ENCODE peak calls at places on chromosomes 4 and X, in seven cellular contexts. V, E, L, Z, A, I and P are unnamed samples.

GRCh38 chr4:53376900-53377299 is 541 bp upstream of the FIP1L1 start:
- DNase-seq in A (no peak), Z (no peak), I (no peak), L (no peak), E (no peak), V (no peak), P (no peak)

GRCh38 chrX:121504148-121504547 is 456.7 kb downstream of the GLUD2 start:
- DNase-seq in V (no peak), L (no peak), Z (no peak), E (no peak), A (no peak), I (peak; percentile 55), P (no peak)

GRCh38 chr4:92334716-92335350 is 31.1 kb downstream of the GRID2 start:
- DNase-seq in A (no peak), E (no peak), Z (no peak), V (no peak), L (no peak), I (no peak), P (peak; percentile 47)

GRCh38 chr4:88162636-88163035 is 4.2 kb upstream of the ABCG2 start:
- DNase-seq in Z (no peak), V (no peak), A (no peak), E (no peak), L (no peak), I (no peak), P (no peak)

GRCh38 chr4:3873446-3874415 is 107.5 kb downstream of the ADRA2C start:
- DNase-seq in V (no peak), L (no peak), Z (no peak), I (peak; percentile 60), A (no peak), E (no peak), P (no peak)

GRCh38 chr4:15990570-15991285 is 27.8 kb upstream of the FGFBP2 start:
- DNase-seq in L (no peak), I (no peak), Z (no peak), V (no peak), E (no peak), A (no peak), P (no peak)

GRCh38 chrX:140971385-140971784 is 31.0 kb upstream of the SPANXB1 start:
- DNase-seq in E (no peak), Z (no peak), I (no peak), V (no peak), A (no peak), L (no peak), P (no peak)

GRCh38 chrX:13845721-13846378 is 29.0 kb upstream of the GPM6B start:
- DNase-seq in A (no peak), I (no peak), Z (no peak), V (no peak), E (no peak), L (no peak), P (no peak)

GRCh38 chr4:169226565-169226964 is 44.2 kb downstream of the SH3RF1 start:
- DNase-seq in V (no peak), A (no peak), E (no peak), Z (no peak), I (no peak), L (no peak), P (no peak)

GRCh38 chrX:30261012-30261411 is 14.1 kb downstream of the MAGEB1 start:
- DNase-seq in I (no peak), E (no peak), V (no peak), L (no peak), Z (no peak), A (no peak), P (no peak)

GRCh38 chr4:96035727-96036126 is 195.8 kb downstream of the PDHA2 start:
- DNase-seq in Z (no peak), L (no peak), A (no peak), V (no peak), I (peak; percentile 55), E (no peak), P (peak; percentile 79)

GRCh38 chrX:119880552-119881437 is 9.2 kb downstream of the NDUFA1 start:
- DNase-seq in V (peak; percentile 23), Z (peak; percentile 49), A (peak; percentile 46), E (peak; percentile 9), I (peak; percentile 81), L (no peak), P (peak; percentile 11)

GRCh38 chrX:17595456-17596035 is 141.7 kb upstream of the SCML1 start:
- DNase-seq in I (no peak), E (no peak), A (peak; percentile 65), V (no peak), Z (no peak), L (peak; percentile 46), P (no peak)

GRCh38 chrX:47854474-47854873 is 17.8 kb downstream of the ZNF81 start:
- DNase-seq in E (peak; percentile 18), V (peak; percentile 17), Z (no peak), I (peak; percentile 57), L (no peak), A (no peak), P (peak; percentile 26)

GRCh38 chrX:288561-288991 is 7.4 kb downstream of the PLCXD1 start:
- DNase-seq in V (no peak), I (no peak), L (no peak), A (no peak), E (no peak), Z (no peak), P (no peak)

GRCh38 chr4:95178938-95179337 is 369.8 kb downstream of the UNC5C start:
- DNase-seq in E (no peak), Z (no peak), V (no peak), L (no peak), I (no peak), A (no peak), P (no peak)

GRCh38 chr4:164467493-164467892 is 286.4 kb upstream of the SMIM31 start:
- DNase-seq in L (peak; percentile 57), V (no peak), Z (no peak), E (no peak), I (no peak), A (no peak), P (no peak)

GRCh38 chrX:103792916-103793540 is 16.4 kb downstream of the PLP1 start:
- DNase-seq in Z (no peak), V (no peak), E (no peak), I (no peak), L (peak; percentile 5), A (no peak), P (no peak)

GRCh38 chr4:52659722-52660261 is 691 bp upstream of the USP46 start:
- DNase-seq in E (no peak), Z (peak; percentile 21), V (peak; percentile 38), L (no peak), I (peak; percentile 2), A (peak; percentile 8), P (peak; percentile 60)

GRCh38 chr4:26993967-26994366 is 133.3 kb downstream of the STIM2 start:
- DNase-seq in A (no peak), I (no peak), L (no peak), Z (no peak), E (no peak), V (no peak), P (no peak)

GRCh38 chr4:168440442-168441264 is 39.6 kb downstream of the DDX60L start:
- DNase-seq in Z (no peak), L (no peak), V (no peak), I (no peak), E (no peak), A (peak; percentile 12), P (no peak)

GRCh38 chrX:136185409-136186022 is 38.2 kb downstream of the FHL1 start:
- DNase-seq in E (no peak), A (no peak), I (peak; percentile 9), L (no peak), Z (no peak), V (no peak), P (no peak)

GRCh38 chr4:23894021-23894420 is 4.2 kb upstream of the PPARGC1A start:
- DNase-seq in A (no peak), I (no peak), Z (no peak), L (no peak), E (no peak), V (no peak), P (peak; percentile 18)

GRCh38 chrX:275967-276587 is 5.1 kb upstream of the PLCXD1 start:
- DNase-seq in L (no peak), I (no peak), V (peak; percentile 69), A (peak; percentile 64), E (no peak), Z (peak; percentile 62), P (peak; percentile 69)

GRCh38 chr4:43353552-43353951 is 461.0 kb downstream of the GRXCR1 start:
- DNase-seq in L (no peak), V (no peak), I (no peak), Z (no peak), A (no peak), E (no peak), P (no peak)

GRCh38 chr4:67035501-67035900 is 509.8 kb downstream of the CENPC start:
- DNase-seq in V (no peak), A (peak; percentile 64), E (no peak), Z (no peak), L (peak; percentile 53), I (no peak), P (no peak)

GRCh38 chr4:190017357-190018200 is 9.5 kb downstream of the FRG2 start:
- DNase-seq in I (no peak), E (no peak), A (no peak), Z (no peak), L (no peak), V (peak; percentile 5), P (no peak)

GRCh38 chrX:10545882-10546281 is 74.5 kb downstream of the MID1 start:
- DNase-seq in L (no peak), I (no peak), V (no peak), Z (no peak), E (no peak), A (no peak), P (no peak)

GRCh38 chr4:100189820-100190642 is at the start of gene DDIT4L:
- DNase-seq in L (no peak), Z (peak; percentile 24), E (no peak), I (peak; percentile 29), V (peak; percentile 28), A (peak; percentile 50), P (no peak)

GRCh38 chr4:21947768-21948346 is 715 bp downstream of the KCNIP4 start:
- DNase-seq in Z (no peak), I (no peak), A (no peak), E (no peak), L (no peak), V (no peak), P (no peak)

GRCh38 chrX:107123750-107124149 is 5.1 kb upstream of the RBM41 start:
- DNase-seq in L (no peak), I (no peak), V (no peak), Z (no peak), A (no peak), E (no peak), P (no peak)

GRCh38 chr4:116838609-116839008 is 246.8 kb downstream of the TRAM1L1 start:
- DNase-seq in V (no peak), L (no peak), A (no peak), I (no peak), E (no peak), Z (no peak), P (no peak)

GRCh38 chr4:38583102-38583501 is 80.9 kb upstream of the KLF3 start:
- DNase-seq in L (no peak), Z (no peak), E (no peak), A (no peak), I (peak; percentile 3), V (peak; percentile 53), P (no peak)